ENCODE peak calls at places on chromosome 5, in ten cellular contexts. Y is Karpas-422; W is upper lobe of right lung; A is GM23248; S is tibial nerve; O is PC-9; P is CD4-positive, alpha-beta memory T cell; X is HepG2; E is A549; J is right lobe of liver. R is an unnamed sample.
A peak's percentile ranks its signal among the peaks of the same experiment; 100 is the strongest.

GRCh38 chr5:177509991-177510566 is 453 bp upstream of the DOK3 start:
- DNase-seq in Y (peak; percentile 96), W (no peak), A (no peak), S (no peak), O (no peak), P (no peak), X (no peak), E (no peak), J (no peak), R (no peak)

GRCh38 chr5:11396867-11397266 is 507.4 kb downstream of the CTNND2 start:
- DNase-seq in Y (no peak), W (no peak), A (no peak), S (no peak), O (no peak), P (no peak), X (no peak), E (no peak), J (no peak), R (no peak)

GRCh38 chr5:127785098-127785927 is 82.1 kb downstream of the CCDC192 start:
- DNase-seq in Y (peak; percentile 55), W (no peak), A (peak; percentile 93), S (no peak), O (no peak), P (peak; percentile 43), X (no peak), E (no peak), J (no peak), R (no peak)

GRCh38 chr5:94243612-94244011 is 374.8 kb downstream of the KIAA0825 start:
- DNase-seq in Y (no peak), W (no peak), A (peak; percentile 70), S (no peak), O (no peak), P (no peak), X (no peak), E (no peak), J (no peak), R (no peak)

GRCh38 chr5:23840083-23840482 is 332.7 kb downstream of the PRDM9 start:
- DNase-seq in Y (peak; percentile 48), W (no peak), A (peak; percentile 16), S (no peak), O (no peak), P (no peak), X (no peak), E (no peak), J (no peak), R (no peak)

GRCh38 chr5:132813599-132814440 is 718 bp downstream of the SOWAHA start:
- DNase-seq in Y (no peak), W (no peak), A (peak; percentile 47), S (no peak), O (no peak), P (peak; percentile 38), X (no peak), E (peak; percentile 62), J (no peak), R (no peak)

GRCh38 chr5:127870914-127871313 is 167.7 kb downstream of the CCDC192 start:
- DNase-seq in Y (peak; percentile 97), W (peak; percentile 86), A (peak; percentile 50), S (peak; percentile 59), O (no peak), P (no peak), X (no peak), E (no peak), J (peak; percentile 46), R (no peak)

GRCh38 chr5:135337064-135337463 is 62.0 kb downstream of the MACROH2A1 start:
- DNase-seq in Y (no peak), W (no peak), A (no peak), S (no peak), O (no peak), P (no peak), X (no peak), E (no peak), J (no peak), R (no peak)

GRCh38 chr5:90096415-90097081 is 313.0 kb downstream of the CETN3 start:
- DNase-seq in Y (no peak), W (no peak), A (peak; percentile 21), S (no peak), O (peak; percentile 66), P (no peak), X (peak; percentile 10), E (peak; percentile 5), J (no peak), R (peak; percentile 6)

GRCh38 chr5:53331463-53331862 is 149.0 kb upstream of the FST start:
- DNase-seq in Y (no peak), W (no peak), A (peak; percentile 84), S (no peak), O (no peak), P (no peak), X (no peak), E (no peak), J (no peak), R (no peak)

GRCh38 chr5:16666140-16666860 is 49.5 kb upstream of the RETREG1 start:
- DNase-seq in Y (no peak), W (no peak), A (no peak), S (no peak), O (no peak), P (no peak), X (no peak), E (no peak), J (peak; percentile 54), R (no peak)

DNA sequence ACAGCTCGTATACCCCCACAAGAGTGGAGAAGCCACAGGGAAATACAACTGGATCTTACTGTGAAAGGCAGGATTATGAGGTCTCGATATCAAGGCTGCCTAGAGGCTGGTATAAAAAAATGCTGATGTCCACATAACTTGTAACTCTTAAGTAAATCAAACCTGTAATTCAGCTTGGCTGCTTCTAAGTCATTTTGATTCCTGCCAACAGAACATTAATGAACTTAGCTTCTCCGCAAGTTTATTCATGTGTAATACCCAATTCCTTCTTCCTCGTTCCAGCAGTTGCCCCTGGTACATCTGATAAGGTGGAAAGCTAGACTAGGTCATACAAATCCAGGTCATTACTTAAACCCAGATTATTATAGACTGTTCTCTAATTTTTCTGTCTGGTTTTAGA is 16.4 kb upstream of the SMIM15 start:
- DNase-seq in Y (no peak), W (no peak), A (no peak), S (no peak), O (no peak), P (no peak), X (no peak), E (no peak), J (no peak), R (no peak)
- H3K4me1 ChIP-seq in Y (no peaks in the 10 kb centered on the region), W (no peaks in the 10 kb centered on the region), A (no peaks in the 10 kb centered on the region), S (no peaks in the 10 kb centered on the region), O (no peaks in the 10 kb centered on the region), P (no peaks in the 10 kb centered on the region), X (no peaks in the 10 kb centered on the region), E (no peaks in the 10 kb centered on the region), J (no peaks in the 10 kb centered on the region), R (no peaks in the 10 kb centered on the region)

GRCh38 chr5:2205596-2205995 is 322.9 kb upstream of the IRX4 start:
- DNase-seq in Y (no peak), W (no peak), A (no peak), S (no peak), O (no peak), P (no peak), X (no peak), E (no peak), J (no peak), R (no peak)

GRCh38 chr5:2205185-2205585 is 322.5 kb upstream of the IRX4 start:
- DNase-seq in Y (no peak), W (no peak), A (no peak), S (no peak), O (no peak), P (no peak), X (no peak), E (no peak), J (no peak), R (no peak)

GRCh38 chr5:2201832-2202231 is 319.1 kb upstream of the IRX4 start:
- DNase-seq in Y (no peak), W (no peak), A (no peak), S (no peak), O (no peak), P (no peak), X (no peak), E (no peak), J (no peak), R (no peak)

GRCh38 chr5:2204366-2205184 is 321.9 kb upstream of the IRX4 start:
- DNase-seq in Y (no peak), W (no peak), A (no peak), S (no peak), O (no peak), P (no peak), X (no peak), E (no peak), J (no peak), R (no peak)

DNA sequence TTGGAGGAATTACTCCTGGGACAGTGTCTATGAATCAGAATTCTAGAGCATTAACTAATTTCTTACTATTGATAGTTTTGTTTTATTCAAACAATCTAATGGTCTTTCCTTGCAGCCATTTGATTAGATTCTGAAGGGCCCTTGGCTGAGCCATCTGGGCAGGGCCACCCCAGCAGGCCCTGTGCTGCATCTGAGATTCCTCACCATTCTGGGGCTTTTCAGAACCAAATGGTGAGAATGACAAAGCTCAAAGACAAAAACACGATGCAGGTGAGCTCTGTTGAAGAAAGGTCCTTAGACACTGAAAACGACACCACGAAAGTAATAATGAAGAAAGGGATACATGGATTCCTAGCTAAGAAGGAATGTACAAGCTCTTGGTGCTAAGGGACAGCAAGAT is 321.0 kb upstream of the IRX4 start:
- DNase-seq in Y (no peak), W (no peak), A (no peak), S (no peak), O (no peak), P (no peak), X (no peak), E (no peak), J (no peak), R (peak; percentile 22)
- H3K9me3 ChIP-seq in Y (no peaks in the 10 kb centered on the region), W (no peaks in the 10 kb centered on the region), A (no peaks in the 10 kb centered on the region), S (no peaks in the 10 kb centered on the region), O (no peaks in the 10 kb centered on the region), P (no peaks in the 10 kb centered on the region), X (no peaks in the 10 kb centered on the region), E (no peaks in the 10 kb centered on the region), J (no peaks in the 10 kb centered on the region), R (no peaks in the 10 kb centered on the region)

DNA sequence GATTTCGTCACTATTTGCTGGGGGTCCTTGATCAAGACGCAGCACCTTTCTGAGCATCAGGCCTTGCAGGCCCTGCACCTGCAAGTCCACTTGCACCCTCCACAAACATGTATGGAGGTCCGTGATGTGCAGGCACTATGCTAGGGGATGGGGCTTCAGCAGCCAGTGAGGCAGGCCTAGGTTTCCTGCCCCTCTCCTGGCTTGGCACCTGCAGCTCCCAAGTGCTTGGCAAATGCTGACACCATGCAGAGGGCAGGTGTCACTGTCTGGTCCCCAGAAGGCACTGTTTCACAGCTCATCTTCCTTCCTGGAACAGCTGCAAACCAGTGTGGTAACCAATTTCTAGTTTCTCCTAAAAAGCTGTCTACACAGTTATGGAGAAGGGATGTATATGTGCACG is 29.7 kb downstream of the ADAM19 start:
- DNase-seq in Y (no peak), W (no peak), A (no peak), S (no peak), O (no peak), P (no peak), X (no peak), E (no peak), J (no peak), R (no peak)
- H3K4me1 ChIP-seq in Y (peaks cover 21% of the 10 kb centered on the region), W (peaks cover 52% of the 10 kb centered on the region), A (peaks cover 62% of the 10 kb centered on the region), S (peaks cover 33% of the 10 kb centered on the region), O (peaks cover 36% of the 10 kb centered on the region), P (peaks cover 100% of the 10 kb centered on the region), X (peaks cover 13% of the 10 kb centered on the region), E (peaks cover 36% of the 10 kb centered on the region), J (peaks cover 39% of the 10 kb centered on the region), R (no peaks in the 10 kb centered on the region)

DNA sequence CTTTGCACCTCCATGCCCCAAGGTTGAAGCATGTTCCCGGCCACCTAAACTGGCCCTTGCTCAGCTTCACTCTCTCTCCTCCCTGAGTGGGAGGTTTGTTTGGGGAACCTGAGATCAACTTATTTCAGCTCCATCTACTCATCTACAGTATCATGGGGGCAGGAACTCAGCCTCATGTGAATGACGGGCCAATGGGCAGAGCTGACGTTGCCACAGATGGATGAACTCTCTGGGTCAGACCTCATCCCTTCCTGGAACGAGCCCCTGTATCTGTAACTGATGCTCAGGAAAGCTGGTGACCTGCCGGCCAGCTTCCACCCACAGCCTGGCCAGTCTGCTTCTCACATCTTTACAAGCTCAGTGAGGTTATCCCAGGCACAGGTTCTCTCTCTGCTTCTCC is 369.6 kb downstream of the IRX2 start:
- DNase-seq in Y (no peak), W (no peak), A (no peak), S (no peak), O (no peak), P (no peak), X (no peak), E (no peak), J (no peak), R (no peak)
- H3K9me3 ChIP-seq in Y (no peaks in the 10 kb centered on the region), W (no peaks in the 10 kb centered on the region), A (no peaks in the 10 kb centered on the region), S (no peaks in the 10 kb centered on the region), O (no peaks in the 10 kb centered on the region), P (no peaks in the 10 kb centered on the region), X (no peaks in the 10 kb centered on the region), E (no peaks in the 10 kb centered on the region), J (no peaks in the 10 kb centered on the region), R (no peaks in the 10 kb centered on the region)

R was measured in NT2/D1.